ENCODE peak calls at places on chromosomes 6 and 20, in five cellular contexts. N, T, P, D and A are unnamed samples.

GRCh38 chr20:20318318-20319161 is 49.4 kb upstream of the INSM1 start:
- DNase-seq in N (peak), T (no peak), P (no peak), D (no peak), A (no peak)

GRCh38 chr20:17863209-17863576 is 105.4 kb downstream of the SNX5 start:
- DNase-seq in N (no peak), T (no peak), P (no peak), D (no peak), A (no peak)

GRCh38 chr6:27205375-27206278 is 41.9 kb upstream of the PRSS16 start:
- DNase-seq in N (no peak), T (no peak), P (no peak), D (peak), A (no peak)

GRCh38 chr20:48832423-48832735 is 4.6 kb upstream of the PREX1 start:
- DNase-seq in N (no peak), T (no peak), P (no peak), D (no peak), A (no peak)

GRCh38 chr20:17036546-17036945 is 190.3 kb upstream of the PCSK2 start:
- DNase-seq in N (peak), T (no peak), P (no peak), D (no peak), A (no peak)

GRCh38 chr6:105116150-105116549 is 63.7 kb downstream of the POPDC3 start:
- DNase-seq in N (no peak), T (no peak), P (no peak), D (no peak), A (no peak)

GRCh38 chr6:140174509-140174908 is 800.1 kb upstream of the CITED2 start:
- DNase-seq in N (peak), T (peak), P (peak), D (peak), A (peak)

GRCh38 chr20:25023316-25023715 is 30.8 kb upstream of the APMAP start:
- DNase-seq in N (no peak), T (no peak), P (no peak), D (no peak), A (no peak)

GRCh38 chr6:134363323-134364039 is 45.6 kb upstream of the SGK1 start:
- DNase-seq in N (peak), T (peak), P (no peak), D (peak), A (peak)

GRCh38 chr20:17682889-17683198 is 802 bp upstream of the RRBP1 start:
- DNase-seq in N (no peak), T (no peak), P (no peak), D (no peak), A (no peak)

GRCh38 chr20:3781153-3781910 is at the start of gene SPEF1:
- DNase-seq in N (peak), T (peak), P (peak), D (peak), A (peak)

GRCh38 chr6:3421763-3422456 is 34.9 kb downstream of the SLC22A23 start:
- DNase-seq in N (peak), T (peak), P (no peak), D (peak), A (peak)

GRCh38 chr6:73579851-73580246 is 59.0 kb upstream of the EEF1A1 start:
- DNase-seq in N (peak), T (peak), P (peak), D (peak), A (peak)

GRCh38 chr20:37042986-37043972 is 52.5 kb downstream of the RBL1 start:
- DNase-seq in N (no peak), T (no peak), P (no peak), D (no peak), A (no peak)

GRCh38 chr20:48597521-48598302 is 230.1 kb downstream of the PREX1 start:
- DNase-seq in N (no peak), T (no peak), P (no peak), D (no peak), A (no peak)

GRCh38 chr6:169233181-169233580 is 20.5 kb downstream of the THBS2 start:
- DNase-seq in N (no peak), T (no peak), P (no peak), D (no peak), A (no peak)

GRCh38 chr20:54680872-54681297 is 205.5 kb downstream of the DOK5 start:
- DNase-seq in N (peak), T (peak), P (no peak), D (peak), A (peak)

GRCh38 chr6:70281923-70282902 is 20.7 kb downstream of the COL9A1 start:
- DNase-seq in N (no peak), T (no peak), P (no peak), D (no peak), A (no peak)

GRCh38 chr6:14664112-14664592 is 546.6 kb downstream of the CD83 start:
- DNase-seq in N (no peak), T (no peak), P (no peak), D (no peak), A (no peak)

GRCh38 chr20:37249304-37249703 is 12.3 kb downstream of the GHRH start:
- DNase-seq in N (no peak), T (no peak), P (no peak), D (no peak), A (no peak)

GRCh38 chr6:125944434-125944816 is 12.1 kb upstream of the HINT3 start:
- DNase-seq in N (peak), T (no peak), P (no peak), D (peak), A (peak)

GRCh38 chr20:50193169-50193850 is 2.7 kb downstream of the CEBPB start:
- DNase-seq in N (peak), T (no peak), P (no peak), D (no peak), A (peak)

GRCh38 chr6:5345324-5345723 is 84.0 kb downstream of the FARS2 start:
- DNase-seq in N (no peak), T (no peak), P (no peak), D (no peak), A (no peak)

GRCh38 chr6:6218246-6219085 is 102.0 kb downstream of the F13A1 start:
- DNase-seq in N (peak), T (peak), P (no peak), D (peak), A (peak)

GRCh38 chr6:85678000-85678601 is 35.4 kb upstream of the SYNCRIP start:
- DNase-seq in N (no peak), T (no peak), P (no peak), D (no peak), A (peak)

GRCh38 chr6:139539852-139540251 is 165.4 kb upstream of the CITED2 start:
- DNase-seq in N (peak), T (peak), P (no peak), D (peak), A (peak)

GRCh38 chr6:100460650-100461204 is 4.0 kb downstream of the SIM1 start:
- DNase-seq in N (peak), T (no peak), P (no peak), D (no peak), A (no peak)

GRCh38 chr6:13189710-13190109 is 138.6 kb downstream of the TBC1D7 start:
- DNase-seq in N (no peak), T (no peak), P (no peak), D (no peak), A (no peak)

GRCh38 chr6:62998022-62998421 is 213.2 kb upstream of the FKBP1C start:
- DNase-seq in N (no peak), T (no peak), P (no peak), D (no peak), A (no peak)

DNA sequence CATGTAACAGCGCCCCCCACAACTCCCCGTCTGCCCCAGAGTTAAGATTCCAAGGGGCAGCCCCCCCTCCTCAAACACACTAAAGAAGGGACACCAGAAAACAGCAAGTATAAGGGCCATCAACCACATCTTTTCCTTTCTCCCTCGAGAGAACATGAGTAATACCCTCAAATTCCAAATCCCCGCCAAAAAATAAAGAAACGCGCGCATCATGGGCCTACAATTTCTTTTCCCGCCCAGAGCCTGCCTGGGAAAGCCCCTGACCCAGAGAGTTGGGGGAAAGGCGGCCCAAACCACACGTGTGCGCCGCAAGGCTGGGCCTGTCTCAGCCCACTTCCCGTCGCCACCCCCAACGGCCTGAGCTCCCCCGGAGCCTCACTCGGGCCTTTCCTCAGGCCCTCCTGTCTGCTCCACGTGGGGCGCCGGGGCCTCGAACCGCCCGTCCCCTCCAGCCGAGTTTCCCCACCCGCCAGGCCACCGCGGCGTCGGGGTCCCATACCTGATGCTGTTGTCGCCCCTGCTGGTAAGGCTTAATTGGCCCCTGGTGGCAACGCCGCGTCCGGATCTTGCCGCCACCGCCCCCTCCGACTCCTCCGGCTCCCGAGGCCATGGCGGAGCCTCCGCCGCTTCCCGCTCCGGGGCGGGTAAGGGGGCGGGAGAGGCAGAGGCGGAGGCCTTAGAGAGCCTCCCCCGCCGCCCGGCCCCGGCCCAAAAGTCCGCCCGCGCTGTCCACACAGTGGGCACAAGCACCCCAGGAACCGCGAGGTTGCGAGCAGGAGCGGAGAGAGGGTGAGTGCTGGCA is 746 bp downstream of the NUP153 start:
- DNase-seq in N (peak), T (peak), P (no peak), D (peak), A (peak)
- TF ChIP-seq CTCF in N (peak), T (no peak), P (peak), D (peak), A (no peak)

GRCh38 chr20:47062226-47062880 is 167.7 kb downstream of the EYA2 start:
- DNase-seq in N (no peak), T (no peak), P (no peak), D (no peak), A (no peak)
- TF ChIP-seq CTCF in N (no peak), T (no peak), P (no peak), D (no peak), A (no peak)

GRCh38 chr6:35402856-35403191 is 49.3 kb upstream of the FANCE start:
- DNase-seq in N (no peak), T (no peak), P (no peak), D (no peak), A (no peak)

GRCh38 chr6:35400901-35401311 is 51.2 kb upstream of the FANCE start:
- DNase-seq in N (no peak), T (peak), P (no peak), D (no peak), A (no peak)

GRCh38 chr6:35403544-35404442 is 48.3 kb upstream of the FANCE start:
- DNase-seq in N (no peak), T (no peak), P (no peak), D (no peak), A (no peak)

GRCh38 chr6:35401514-35401913 is 50.6 kb upstream of the FANCE start:
- DNase-seq in N (no peak), T (no peak), P (no peak), D (no peak), A (no peak)

DNA sequence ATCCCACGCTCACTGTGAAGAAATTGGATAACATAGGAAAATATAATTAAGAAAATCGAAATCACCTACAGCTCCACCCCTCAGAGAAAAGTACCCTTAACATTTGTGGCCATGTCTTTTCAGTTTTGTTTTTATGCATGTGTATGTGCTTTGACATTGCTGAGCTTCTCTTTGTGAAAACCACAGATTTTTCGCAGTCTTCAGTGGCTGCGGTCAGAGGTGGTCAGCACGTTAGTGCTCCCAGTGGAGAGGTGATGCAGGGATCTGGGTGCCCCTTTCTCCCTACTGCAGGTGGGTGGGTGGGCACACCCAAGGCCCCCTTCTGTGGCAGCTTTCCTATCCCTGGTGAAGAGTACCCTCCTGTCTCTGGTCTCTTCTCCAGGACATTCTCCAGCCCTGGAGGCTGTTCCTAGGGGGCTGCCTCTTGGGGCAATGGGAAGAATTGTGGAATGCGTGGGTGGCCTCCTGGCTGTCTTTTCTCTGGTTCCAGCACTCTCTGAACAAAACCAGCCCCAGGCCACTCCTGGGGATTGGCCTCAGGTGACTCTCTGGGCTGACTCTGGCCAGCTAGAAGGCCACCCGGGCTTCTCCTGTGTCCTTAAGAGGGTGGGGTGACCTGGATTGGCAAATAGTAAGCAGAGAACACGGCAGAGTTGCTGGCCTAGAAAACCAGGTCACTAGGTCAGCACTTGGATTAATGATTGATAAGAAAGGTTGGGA is 49.8 kb upstream of the FANCE start:
- DNase-seq in N (no peak), T (no peak), P (no peak), D (no peak), A (no peak)
- TF ChIP-seq CTCF in N (no peak), T (no peak), P (no peak), D (no peak), A (no peak)

GRCh38 chr6:108524528-108525218 is 36.0 kb upstream of the FOXO3 start:
- DNase-seq in N (no peak), T (no peak), P (peak), D (peak), A (peak)

GRCh38 chr6:108523697-108524096 is 37.0 kb upstream of the FOXO3 start:
- DNase-seq in N (no peak), T (no peak), P (no peak), D (no peak), A (no peak)

GRCh38 chr6:108521616-108522107 is 39.1 kb upstream of the FOXO3 start:
- DNase-seq in N (no peak), T (no peak), P (no peak), D (no peak), A (no peak)

GRCh38 chr6:108518714-108519576 is 41.8 kb upstream of the FOXO3 start:
- DNase-seq in N (peak), T (no peak), P (no peak), D (peak), A (peak)
- TF ChIP-seq CTCF in N (peak), T (peak), P (peak), D (peak), A (peak)

GRCh38 chr6:87926072-87926471 is 121.6 kb upstream of the SPACA1 start:
- DNase-seq in N (no peak), T (no peak), P (no peak), D (no peak), A (no peak)

GRCh38 chr6:87926687-87927086 is 121.0 kb upstream of the SPACA1 start:
- DNase-seq in N (no peak), T (no peak), P (no peak), D (no peak), A (no peak)

GRCh38 chr6:87932361-87932760 is 115.3 kb upstream of the SPACA1 start:
- DNase-seq in N (no peak), T (no peak), P (no peak), D (no peak), A (no peak)

GRCh38 chr6:87925373-87926060 is 122.1 kb upstream of the SPACA1 start:
- DNase-seq in N (no peak), T (no peak), P (no peak), D (no peak), A (no peak)

DNA sequence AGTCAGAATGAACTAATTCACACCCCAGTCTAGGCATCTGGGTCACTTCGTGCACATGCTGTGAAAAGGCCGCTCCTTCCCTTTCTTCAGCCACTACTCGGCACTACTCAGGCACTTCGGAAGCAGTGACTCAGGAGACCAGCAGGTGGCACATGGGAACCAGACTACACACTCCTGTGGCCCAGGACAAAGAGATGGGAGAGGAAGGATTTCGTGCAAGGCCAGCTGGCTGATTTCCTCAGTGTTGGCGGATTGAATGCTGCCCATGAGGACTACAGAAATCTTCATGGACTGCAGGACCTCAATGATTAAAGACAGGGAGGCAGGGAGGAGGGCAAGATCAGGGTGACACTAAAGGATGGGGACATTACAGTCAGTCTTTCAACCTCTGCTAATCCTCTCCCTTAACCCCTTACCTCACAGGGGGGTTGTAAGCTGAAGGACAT is 117.8 kb upstream of the SPACA1 start:
- DNase-seq in N (peak), T (peak), P (peak), D (peak), A (peak)
- TF ChIP-seq CTCF in N (peak), T (peak), P (peak), D (peak), A (peak)